ENCODE peak calls at places on chromosomes 16 and 17, in four cellular contexts. A is A549, R is transverse colon, U is pancreas. X is an unnamed sample.

GRCh38 chr17:37493249-37494027 is 3.7 kb downstream of the DUSP14 start:
- DNase-seq in U (no peak), A (no peak), R (no peak), X (no peak)

GRCh38 chr16:86075488-86075785 is 176.5 kb downstream of the IRF8 start:
- DNase-seq in U (peak), R (no peak), A (no peak), X (no peak)

GRCh38 chr17:74881073-74881472 is 8.3 kb upstream of the FDXR start:
- DNase-seq in R (no peak), A (no peak), U (no peak), X (no peak)

GRCh38 chr17:74325743-74326379 is at the start of gene KIF19:
- DNase-seq in U (no peak), A (no peak), R (peak), X (peak)

GRCh38 chr16:1337486-1337885 is 4.0 kb downstream of the BAIAP3 start:
- DNase-seq in A (no peak), U (no peak), R (no peak), X (no peak)

GRCh38 chr17:19570497-19571151 is 37.0 kb downstream of the SLC47A1 start:
- DNase-seq in R (peak), U (no peak), A (no peak), X (no peak)

GRCh38 chr17:56616239-56616638 is 22.7 kb downstream of the NOG start:
- DNase-seq in R (no peak), A (no peak), U (no peak), X (no peak)

GRCh38 chr16:12257926-12258561 is 281.5 kb downstream of the SNX29 start:
- DNase-seq in A (peak), R (peak), U (no peak), X (no peak)

GRCh38 chr17:2378905-2379304 is 22.0 kb downstream of the MNT start:
- DNase-seq in U (no peak), A (no peak), R (no peak), X (no peak)

GRCh38 chr17:2375406-2375805 is 25.5 kb downstream of the MNT start:
- DNase-seq in R (no peak), A (no peak), U (no peak), X (no peak)

GRCh38 chr17:2376107-2376506 is 24.8 kb downstream of the MNT start:
- DNase-seq in U (no peak), R (no peak), A (no peak), X (no peak)

GRCh38 chr17:2379489-2380224 is 21.2 kb downstream of the MNT start:
- DNase-seq in R (no peak), U (peak), A (no peak), X (no peak)

GRCh38 chr17:2377659-2378058 is 23.2 kb downstream of the MNT start:
- DNase-seq in R (no peak), A (no peak), U (no peak), X (no peak)
- H3K27ac ChIP-seq in R (no peak), A (no peak), U (no peak), X (no peak)

DNA sequence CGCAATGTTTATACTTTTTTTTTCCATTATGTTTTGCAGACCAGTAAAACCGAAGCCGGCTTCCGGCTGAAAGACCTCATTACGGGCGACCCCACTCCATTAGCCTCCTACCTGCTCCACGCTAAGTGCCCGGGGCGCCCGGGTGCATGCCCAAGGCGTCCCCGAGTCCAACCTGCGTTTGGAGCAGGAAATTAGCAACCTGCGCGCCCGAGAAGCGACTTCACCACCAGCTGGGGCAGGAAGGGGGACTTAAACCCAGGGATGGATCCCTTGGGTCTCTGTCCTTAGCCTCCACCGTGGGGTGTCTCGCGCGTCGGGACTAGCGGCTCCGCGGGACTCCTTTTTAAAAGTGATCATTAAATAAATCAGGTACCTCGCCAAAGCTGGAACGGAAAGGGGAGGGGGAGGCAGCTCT is 1.7 kb downstream of the RBFOX3 start:
- DNase-seq in U (no peak), R (no peak), A (no peak), X (no peak)
- H3K4me3 ChIP-seq in U (no peak), R (peak), A (peak), X (no peak)

GRCh38 chr16:81554993-81555392 is 110.4 kb downstream of the CMIP start:
- DNase-seq in U (no peak), A (no peak), R (no peak), X (no peak)
- H3K27ac ChIP-seq in U (no peak), A (peak), R (no peak), X (no peak)

DNA sequence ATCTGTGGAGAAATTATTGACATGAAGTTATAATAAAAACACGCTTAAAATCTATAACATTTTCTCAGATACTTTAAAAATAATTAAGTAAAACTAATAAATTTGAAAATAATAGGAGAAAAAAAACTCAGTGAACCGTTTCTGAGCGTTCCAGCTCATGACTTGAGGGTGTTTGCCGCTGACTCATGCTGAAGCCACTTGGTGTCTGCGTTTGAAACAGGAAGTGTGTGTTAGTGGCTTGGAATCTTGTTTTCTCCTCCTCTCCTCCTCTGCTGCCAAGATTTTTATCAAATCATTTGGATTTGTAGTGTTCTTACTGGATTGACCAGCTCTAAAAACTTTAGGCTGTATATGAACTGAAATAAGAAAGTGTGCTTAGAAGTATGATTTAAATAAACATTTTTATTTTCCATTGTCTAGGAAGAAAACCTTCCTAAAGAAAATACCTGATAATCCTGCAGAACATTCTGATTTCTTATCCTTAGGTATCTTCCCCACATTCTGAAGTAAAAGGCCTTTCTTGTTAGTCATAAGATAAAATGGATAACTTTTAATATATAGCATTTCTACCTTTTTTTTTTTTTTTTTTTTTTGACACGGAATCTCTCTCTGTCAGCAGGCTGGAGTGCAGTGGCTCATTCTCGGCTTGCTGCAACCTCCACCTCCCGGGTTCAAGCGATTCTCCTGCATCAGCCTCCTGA is 30.8 kb downstream of the USP10 start:
- DNase-seq in A (peak), R (peak), U (no peak), X (peak)
- H3K4me3 ChIP-seq in A (peak), R (no peak), U (no peak), X (no peak)

X was measured in thyroid gland.